ENCODE peak calls at places on chromosome X, in nine cellular contexts. I, Q, Z, Y, D, H, V, T and F are unnamed samples.

GRCh38 chrX:119516157-119516702 is 48.0 kb downstream of the SLC25A5 start:
- DNase-seq in I (peak; percentile 33), Q (peak; percentile 67), Z (no peak), Y (no peak), D (peak; percentile 69), H (peak; percentile 36), V (peak; percentile 70), T (peak; percentile 41), F (peak; percentile 84)

GRCh38 chrX:84477114-84477513 is 25.1 kb downstream of the HDX start:
- DNase-seq in I (no peak), Q (no peak), Z (no peak), Y (no peak), D (no peak), H (no peak), V (no peak), T (no peak), F (no peak)

GRCh38 chrX:24494544-24495113 is 29.5 kb downstream of the PDK3 start:
- DNase-seq in I (no peak), Q (no peak), Z (no peak), Y (no peak), D (peak; percentile 80), H (peak; percentile 80), V (peak; percentile 72), T (peak; percentile 31), F (no peak)

GRCh38 chrX:102964941-102965340 is 27.9 kb downstream of the RAB40AL start:
- DNase-seq in I (no peak), Q (no peak), Z (no peak), Y (no peak), D (no peak), H (no peak), V (no peak), T (no peak), F (no peak)

GRCh38 chrX:111100191-111100590 is 4.2 kb downstream of the PAK3 start:
- DNase-seq in I (no peak), Q (peak; percentile 53), Z (no peak), Y (no peak), D (peak; percentile 24), H (peak; percentile 13), V (peak; percentile 41), T (no peak), F (peak; percentile 75)

GRCh38 chrX:21873063-21873785 is 17.4 kb downstream of the YY2 start:
- DNase-seq in I (no peak), Q (no peak), Z (no peak), Y (no peak), D (peak; percentile 46), H (no peak), V (no peak), T (no peak), F (no peak)

GRCh38 chrX:19814240-19814639 is 73.2 kb downstream of the SH3KBP1 start:
- DNase-seq in I (no peak), Q (no peak), Z (no peak), Y (no peak), D (no peak), H (no peak), V (no peak), T (no peak), F (no peak)

GRCh38 chrX:42366181-42366580 is 411.8 kb downstream of the PPP1R2C start:
- DNase-seq in I (no peak), Q (no peak), Z (no peak), Y (no peak), D (no peak), H (no peak), V (no peak), T (no peak), F (no peak)

GRCh38 chrX:110588853-110589252 is 206.8 kb downstream of the CHRDL1 start:
- DNase-seq in I (no peak), Q (no peak), Z (no peak), Y (no peak), D (no peak), H (no peak), V (no peak), T (no peak), F (no peak)

GRCh38 chrX:19709117-19709811 is 178.1 kb downstream of the SH3KBP1 start:
- DNase-seq in I (no peak), Q (no peak), Z (no peak), Y (no peak), D (no peak), H (no peak), V (no peak), T (no peak), F (no peak)

GRCh38 chrX:19392703-19393102 is 49.0 kb downstream of the PDHA1 start:
- DNase-seq in I (no peak), Q (no peak), Z (no peak), Y (no peak), D (no peak), H (no peak), V (no peak), T (no peak), F (no peak)

GRCh38 chrX:110006826-110007375 is 4.0 kb downstream of the TMEM164 start:
- DNase-seq in I (no peak), Q (no peak), Z (no peak), Y (no peak), D (peak; percentile 19), H (no peak), V (peak; percentile 22), T (peak; percentile 10), F (no peak)

GRCh38 chrX:101682723-101683122 is 23.1 kb upstream of the ARMCX2 start:
- DNase-seq in I (no peak), Q (no peak), Z (no peak), Y (no peak), D (peak; percentile 57), H (no peak), V (peak; percentile 47), T (no peak), F (no peak)

GRCh38 chrX:132219343-132219768 is at the start of gene RAP2C:
- DNase-seq in I (no peak), Q (peak; percentile 67), Z (peak; percentile 83), Y (peak; percentile 78), D (peak; percentile 54), H (no peak), V (peak; percentile 72), T (no peak), F (peak; percentile 65)

GRCh38 chrX:153771261-153771681 is 7.2 kb downstream of the PLXNB3 start:
- DNase-seq in I (no peak), Q (peak; percentile 11), Z (no peak), Y (no peak), D (no peak), H (no peak), V (no peak), T (no peak), F (no peak)

GRCh38 chrX:96447161-96447560 is 237.5 kb upstream of the DIAPH2 start:
- DNase-seq in I (no peak), Q (no peak), Z (no peak), Y (no peak), D (no peak), H (no peak), V (no peak), T (no peak), F (no peak)

GRCh38 chrX:107755721-107756120 is 19.9 kb downstream of the TSC22D3 start:
- DNase-seq in I (no peak), Q (no peak), Z (no peak), Y (no peak), D (no peak), H (no peak), V (no peak), T (no peak), F (no peak)
- TF ChIP-seq CTCF in I (no peak), Q (no peak), Z (no peak), Y (no peak), D (no peak), H (no peak), V (no peak), T (no peak), F (no peak)

DNA sequence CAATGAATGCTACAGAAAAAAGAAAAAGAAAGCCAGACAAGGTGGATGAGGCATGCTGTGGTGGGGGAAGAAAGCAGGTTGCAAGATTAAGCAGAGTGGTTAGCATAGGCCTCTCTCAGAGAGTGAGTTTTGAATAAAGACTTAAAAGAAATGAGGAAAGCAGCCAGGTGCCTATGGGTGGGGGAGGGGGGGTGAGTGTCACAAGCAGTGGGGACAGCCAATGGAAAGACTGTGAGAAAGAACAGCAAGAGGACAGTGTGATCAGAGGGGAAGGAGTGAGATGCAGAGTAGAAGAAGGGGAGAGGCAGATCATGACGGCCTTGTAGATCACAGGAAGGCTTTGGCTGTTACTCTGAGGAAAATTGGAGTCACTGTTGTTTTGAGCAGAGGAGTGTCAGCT is 162.5 kb downstream of the SOX3 start:
- DNase-seq in I (no peak), Q (no peak), Z (no peak), Y (no peak), D (no peak), H (no peak), V (no peak), T (no peak), F (no peak)
- TF ChIP-seq CTCF in I (no peak), Q (no peak), Z (no peak), Y (no peak), D (no peak), H (no peak), V (no peak), T (no peak), F (no peak)

GRCh38 chrX:134025986-134026731 is 40.8 kb upstream of the GPC3 start:
- DNase-seq in I (no peak), Q (no peak), Z (no peak), Y (no peak), D (no peak), H (no peak), V (no peak), T (no peak), F (no peak)

GRCh38 chrX:134020910-134021309 is 35.5 kb upstream of the GPC3 start:
- DNase-seq in I (no peak), Q (no peak), Z (no peak), Y (no peak), D (no peak), H (no peak), V (no peak), T (no peak), F (no peak)

GRCh38 chrX:134024686-134025377 is 39.4 kb upstream of the GPC3 start:
- DNase-seq in I (no peak), Q (no peak), Z (no peak), Y (no peak), D (no peak), H (no peak), V (no peak), T (no peak), F (no peak)

GRCh38 chrX:134023851-134024281 is 38.5 kb upstream of the GPC3 start:
- DNase-seq in I (no peak), Q (no peak), Z (no peak), Y (no peak), D (no peak), H (no peak), V (no peak), T (no peak), F (no peak)

GRCh38 chrX:134026732-134027311 is 41.4 kb upstream of the GPC3 start:
- DNase-seq in I (peak; percentile 1), Q (peak; percentile 6), Z (no peak), Y (no peak), D (peak; percentile 5), H (peak; percentile 22), V (peak; percentile 49), T (peak; percentile 24), F (peak; percentile 7)
- TF ChIP-seq CTCF in I (peak; percentile 51), Q (no peak), Z (peak; percentile 38), Y (peak; percentile 82), D (peak; percentile 27), H (peak; percentile 57), V (peak; percentile 65), T (peak; percentile 62), F (peak; percentile 32)

GRCh38 chrX:10929747-10930146 is 181.4 kb upstream of the HCCS start:
- DNase-seq in I (no peak), Q (no peak), Z (no peak), Y (no peak), D (peak; percentile 19), H (no peak), V (no peak), T (no peak), F (no peak)
- TF ChIP-seq CTCF in I (no peak), Q (no peak), Z (no peak), Y (no peak), D (no peak), H (no peak), V (no peak), T (no peak), F (no peak)